ENCODE peak calls at places on chromosomes 11 and 22, in seven cellular contexts. One of them, this sample, is unnamed.

GRCh38 chr11:126090452-126090851 is 27.8 kb upstream of the CDON start:
- DNase-seq in testis: no peak
- DNase-seq in IMR-90: no peak
- DNase-seq in stomach: no peak
- DNase-seq in spleen: peak; percentile 31
- DNase-seq in heart left ventricle: no peak
- DNase-seq in prostate gland: no peak
- DNase-seq in this sample: no peak

GRCh38 chr11:116879789-116880402 is 42.5 kb upstream of the APOA1 start:
- DNase-seq in prostate gland: peak; percentile 26
- DNase-seq in heart left ventricle: no peak
- DNase-seq in testis: no peak
- DNase-seq in spleen: no peak
- DNase-seq in stomach: no peak
- DNase-seq in IMR-90: peak; percentile 85
- DNase-seq in this sample: no peak

GRCh38 chr11:72584293-72584921 is 89.8 kb downstream of the PDE2A start:
- DNase-seq in heart left ventricle: peak; percentile 62
- DNase-seq in prostate gland: no peak
- DNase-seq in spleen: peak; percentile 92
- DNase-seq in IMR-90: peak; percentile 18
- DNase-seq in testis: peak; percentile 69
- DNase-seq in stomach: peak; percentile 48
- DNase-seq in this sample: peak; percentile 79

GRCh38 chr22:35883028-35883620 is 145.5 kb downstream of the RBFOX2 start:
- DNase-seq in stomach: no peak
- DNase-seq in IMR-90: peak; percentile 55
- DNase-seq in testis: no peak
- DNase-seq in spleen: no peak
- DNase-seq in heart left ventricle: no peak
- DNase-seq in prostate gland: no peak
- DNase-seq in this sample: peak; percentile 45

GRCh38 chr11:79119491-79120284 is 321.1 kb downstream of the TENM4 start:
- DNase-seq in IMR-90: no peak
- DNase-seq in testis: peak; percentile 84
- DNase-seq in spleen: no peak
- DNase-seq in prostate gland: no peak
- DNase-seq in stomach: no peak
- DNase-seq in heart left ventricle: no peak
- DNase-seq in this sample: no peak

GRCh38 chr11:72012897-72013721 is 14.4 kb downstream of the IL18BP start:
- DNase-seq in IMR-90: peak; percentile 17
- DNase-seq in prostate gland: peak; percentile 79
- DNase-seq in heart left ventricle: peak; percentile 74
- DNase-seq in spleen: no peak
- DNase-seq in stomach: peak; percentile 85
- DNase-seq in testis: peak; percentile 84
- DNase-seq in this sample: peak; percentile 64

GRCh38 chr11:44593194-44593593 is 27.7 kb downstream of the CD82 start:
- DNase-seq in prostate gland: no peak
- DNase-seq in stomach: no peak
- DNase-seq in heart left ventricle: no peak
- DNase-seq in IMR-90: no peak
- DNase-seq in testis: no peak
- DNase-seq in spleen: no peak
- DNase-seq in this sample: no peak

GRCh38 chr11:2088746-2089535 is 50.2 kb downstream of the IGF2 start:
- DNase-seq in testis: peak; percentile 7
- DNase-seq in stomach: peak; percentile 10
- DNase-seq in prostate gland: no peak
- DNase-seq in spleen: no peak
- DNase-seq in IMR-90: no peak
- DNase-seq in heart left ventricle: no peak
- DNase-seq in this sample: no peak

GRCh38 chr22:38524434-38524833 is 18.3 kb upstream of the DDX17 start:
- DNase-seq in stomach: no peak
- DNase-seq in spleen: no peak
- DNase-seq in IMR-90: no peak
- DNase-seq in heart left ventricle: no peak
- DNase-seq in prostate gland: no peak
- DNase-seq in testis: no peak
- DNase-seq in this sample: no peak

GRCh38 chr11:128859563-128860441 is 7.3 kb downstream of the KCNJ1 start:
- DNase-seq in heart left ventricle: peak; percentile 61
- DNase-seq in prostate gland: peak; percentile 19
- DNase-seq in IMR-90: peak; percentile 47
- DNase-seq in testis: peak; percentile 95
- DNase-seq in spleen: peak; percentile 96
- DNase-seq in stomach: peak; percentile 84
- DNase-seq in this sample: peak; percentile 89

GRCh38 chr11:78417175-78417887 is at the start of gene GAB2:
- DNase-seq in heart left ventricle: peak; percentile 40
- DNase-seq in spleen: peak; percentile 92
- DNase-seq in stomach: peak; percentile 51
- DNase-seq in IMR-90: no peak
- DNase-seq in testis: no peak
- DNase-seq in prostate gland: no peak
- DNase-seq in this sample: peak; percentile 44

GRCh38 chr11:72195921-72196320 is 4.0 kb downstream of the FOLR1 start:
- DNase-seq in prostate gland: no peak
- DNase-seq in testis: no peak
- DNase-seq in heart left ventricle: no peak
- DNase-seq in spleen: no peak
- DNase-seq in IMR-90: no peak
- DNase-seq in stomach: no peak
- DNase-seq in this sample: no peak

GRCh38 chr11:126963603-126964353 is 36.8 kb downstream of the KIRREL3 start:
- DNase-seq in testis: no peak
- DNase-seq in stomach: no peak
- DNase-seq in IMR-90: peak; percentile 43
- DNase-seq in spleen: no peak
- DNase-seq in heart left ventricle: no peak
- DNase-seq in prostate gland: no peak
- DNase-seq in this sample: no peak

GRCh38 chr22:39938509-39938908 is 21.7 kb upstream of the TMA7B start:
- DNase-seq in IMR-90: no peak
- DNase-seq in prostate gland: no peak
- DNase-seq in heart left ventricle: no peak
- DNase-seq in testis: no peak
- DNase-seq in stomach: no peak
- DNase-seq in spleen: no peak
- DNase-seq in this sample: no peak

GRCh38 chr11:75582935-75583709 is 21.1 kb downstream of the SERPINH1 start:
- DNase-seq in spleen: peak; percentile 91
- DNase-seq in testis: peak; percentile 60
- DNase-seq in stomach: peak; percentile 46
- DNase-seq in IMR-90: peak; percentile 66
- DNase-seq in heart left ventricle: peak; percentile 78
- DNase-seq in prostate gland: no peak
- DNase-seq in this sample: peak; percentile 75
- TF ChIP-seq POLR2A in spleen: no peak
- TF ChIP-seq POLR2A in testis: peak; percentile 5
- TF ChIP-seq POLR2A in stomach: no peak
- TF ChIP-seq POLR2A in IMR-90: peak; percentile 53
- TF ChIP-seq POLR2A in heart left ventricle: peak; percentile 48
- TF ChIP-seq POLR2A in prostate gland: no peak
- TF ChIP-seq POLR2A in this sample: peak; percentile 48

GRCh38 chr22:28442951-28443876 is 236.4 kb downstream of the TTC28 start:
- DNase-seq in IMR-90: peak; percentile 76
- DNase-seq in spleen: peak; percentile 78
- DNase-seq in prostate gland: peak; percentile 68
- DNase-seq in heart left ventricle: peak; percentile 75
- DNase-seq in testis: peak; percentile 87
- DNase-seq in stomach: peak; percentile 62
- DNase-seq in this sample: peak; percentile 71
- TF ChIP-seq POLR2A in IMR-90: no peak
- TF ChIP-seq POLR2A in spleen: no peak
- TF ChIP-seq POLR2A in prostate gland: no peak
- TF ChIP-seq POLR2A in heart left ventricle: no peak
- TF ChIP-seq POLR2A in testis: no peak
- TF ChIP-seq POLR2A in stomach: peak; percentile 50
- TF ChIP-seq POLR2A in this sample: peak; percentile 67

DNA sequence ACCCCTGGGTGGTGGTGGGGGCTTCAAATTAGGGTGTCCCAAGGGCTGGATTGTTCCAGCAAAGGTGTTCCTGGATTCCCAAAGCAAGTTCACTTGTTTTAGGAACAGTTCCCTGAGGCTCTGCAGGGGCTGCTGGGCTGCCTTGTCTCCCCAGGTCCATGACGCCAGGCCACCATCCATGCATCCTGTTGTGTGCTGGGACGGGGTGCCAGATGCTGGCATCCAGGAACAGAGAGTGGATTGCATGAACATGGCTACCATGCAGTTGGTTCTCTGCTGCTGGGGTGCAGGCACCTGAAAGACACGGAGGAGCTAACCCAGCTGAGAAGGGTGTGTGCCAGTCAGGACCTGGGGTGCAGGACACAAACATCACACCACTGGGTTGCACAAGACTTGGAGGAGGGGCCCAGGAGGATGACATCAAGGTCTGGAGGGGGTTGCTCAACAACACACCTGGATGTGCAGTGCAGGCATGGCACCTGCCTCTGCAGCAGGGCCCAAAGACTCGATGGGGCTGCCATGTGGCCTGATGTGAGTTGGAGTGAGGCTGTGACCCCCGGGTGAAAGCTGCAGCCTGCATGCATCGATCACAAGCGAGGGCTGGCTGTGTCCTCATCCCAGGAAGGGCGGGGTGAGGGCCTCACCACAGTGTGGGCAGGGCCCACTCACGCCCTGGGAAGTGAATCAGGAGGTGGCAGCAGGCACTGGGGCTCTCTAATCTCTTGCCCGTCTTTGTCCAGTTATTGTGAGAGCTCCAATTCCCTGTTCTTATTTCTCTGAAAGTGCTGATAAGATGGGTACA is 74.0 kb upstream of the CLDN5 start:
- DNase-seq in stomach: no peak
- DNase-seq in spleen: peak; percentile 69
- DNase-seq in heart left ventricle: no peak
- DNase-seq in IMR-90: no peak
- DNase-seq in testis: no peak
- DNase-seq in prostate gland: no peak
- DNase-seq in this sample: no peak
- TF ChIP-seq POLR2A in stomach: no peak
- TF ChIP-seq POLR2A in spleen: no peak
- TF ChIP-seq POLR2A in heart left ventricle: no peak
- TF ChIP-seq POLR2A in IMR-90: no peak
- TF ChIP-seq POLR2A in testis: no peak
- TF ChIP-seq POLR2A in prostate gland: no peak
- TF ChIP-seq POLR2A in this sample: no peak

GRCh38 chr22:37242395-37242918 is 1.6 kb downstream of the RAC2 start:
- DNase-seq in stomach: peak; percentile 74
- DNase-seq in heart left ventricle: peak; percentile 64
- DNase-seq in prostate gland: no peak
- DNase-seq in IMR-90: peak; percentile 38
- DNase-seq in spleen: peak; percentile 97
- DNase-seq in testis: peak; percentile 47
- DNase-seq in this sample: peak; percentile 69
- TF ChIP-seq POLR2A in stomach: no peak
- TF ChIP-seq POLR2A in heart left ventricle: no peak
- TF ChIP-seq POLR2A in prostate gland: no peak
- TF ChIP-seq POLR2A in IMR-90: no peak
- TF ChIP-seq POLR2A in spleen: peak; percentile 37
- TF ChIP-seq POLR2A in testis: no peak
- TF ChIP-seq POLR2A in this sample: no peak

DNA sequence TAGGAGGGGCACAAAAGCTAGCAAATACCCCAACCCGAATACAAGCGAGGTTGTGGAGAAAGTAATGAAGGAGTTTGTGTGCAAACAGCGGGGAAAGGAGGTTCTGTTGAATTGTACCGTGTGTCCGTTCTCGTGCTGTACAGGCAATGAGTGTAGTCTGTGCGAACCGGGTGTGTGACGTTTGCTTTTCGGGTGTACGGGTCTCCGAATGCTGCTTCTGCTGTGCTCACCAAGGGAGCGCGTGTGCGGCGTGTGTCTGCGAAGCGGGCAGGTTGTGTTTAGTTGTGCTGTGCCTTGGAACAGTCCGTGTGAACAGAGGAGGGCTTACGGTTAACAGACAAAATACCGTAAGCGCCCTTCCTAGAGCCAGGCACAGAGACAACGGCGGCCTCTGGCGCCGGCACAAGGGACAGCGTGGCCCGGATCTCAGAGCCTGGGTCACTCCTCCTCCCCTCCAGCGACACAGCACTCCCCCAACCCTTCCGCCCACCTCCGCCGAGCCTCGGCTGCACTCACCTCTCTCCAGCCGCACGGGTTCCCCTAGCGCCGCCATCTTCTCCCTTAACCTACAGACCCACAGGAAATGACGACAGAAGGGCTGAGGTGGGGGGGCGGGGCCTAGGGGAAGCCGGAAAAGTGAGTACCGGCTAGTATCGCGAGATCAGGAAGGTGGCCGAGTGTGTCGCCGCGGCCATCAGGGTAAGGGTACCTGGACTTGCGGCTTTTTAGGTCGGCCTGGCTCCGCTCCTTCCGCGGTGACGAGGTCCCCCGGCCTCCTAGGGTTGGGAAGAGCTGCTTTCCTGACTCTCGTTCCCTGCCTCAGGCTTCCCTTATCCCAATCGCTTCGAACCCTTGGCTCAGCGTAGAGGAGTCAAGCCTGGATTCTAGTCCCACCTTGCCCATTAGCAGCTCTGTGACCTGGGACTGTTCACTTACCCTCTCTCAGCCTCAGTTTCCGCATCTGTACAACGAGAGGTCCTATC is at the start of gene LIN7C:
- DNase-seq in spleen: peak; percentile 98
- DNase-seq in testis: peak; percentile 98
- DNase-seq in IMR-90: peak; percentile 92
- DNase-seq in prostate gland: peak; percentile 96
- DNase-seq in heart left ventricle: peak; percentile 97
- DNase-seq in stomach: peak; percentile 97
- DNase-seq in this sample: peak; percentile 98
- TF ChIP-seq POLR2A in spleen: peak; percentile 49
- TF ChIP-seq POLR2A in testis: peak; percentile 75
- TF ChIP-seq POLR2A in IMR-90: peak; percentile 95
- TF ChIP-seq POLR2A in prostate gland: peak; percentile 87
- TF ChIP-seq POLR2A in heart left ventricle: peak; percentile 91
- TF ChIP-seq POLR2A in stomach: peak; percentile 93
- TF ChIP-seq POLR2A in this sample: peak; percentile 96

DNA sequence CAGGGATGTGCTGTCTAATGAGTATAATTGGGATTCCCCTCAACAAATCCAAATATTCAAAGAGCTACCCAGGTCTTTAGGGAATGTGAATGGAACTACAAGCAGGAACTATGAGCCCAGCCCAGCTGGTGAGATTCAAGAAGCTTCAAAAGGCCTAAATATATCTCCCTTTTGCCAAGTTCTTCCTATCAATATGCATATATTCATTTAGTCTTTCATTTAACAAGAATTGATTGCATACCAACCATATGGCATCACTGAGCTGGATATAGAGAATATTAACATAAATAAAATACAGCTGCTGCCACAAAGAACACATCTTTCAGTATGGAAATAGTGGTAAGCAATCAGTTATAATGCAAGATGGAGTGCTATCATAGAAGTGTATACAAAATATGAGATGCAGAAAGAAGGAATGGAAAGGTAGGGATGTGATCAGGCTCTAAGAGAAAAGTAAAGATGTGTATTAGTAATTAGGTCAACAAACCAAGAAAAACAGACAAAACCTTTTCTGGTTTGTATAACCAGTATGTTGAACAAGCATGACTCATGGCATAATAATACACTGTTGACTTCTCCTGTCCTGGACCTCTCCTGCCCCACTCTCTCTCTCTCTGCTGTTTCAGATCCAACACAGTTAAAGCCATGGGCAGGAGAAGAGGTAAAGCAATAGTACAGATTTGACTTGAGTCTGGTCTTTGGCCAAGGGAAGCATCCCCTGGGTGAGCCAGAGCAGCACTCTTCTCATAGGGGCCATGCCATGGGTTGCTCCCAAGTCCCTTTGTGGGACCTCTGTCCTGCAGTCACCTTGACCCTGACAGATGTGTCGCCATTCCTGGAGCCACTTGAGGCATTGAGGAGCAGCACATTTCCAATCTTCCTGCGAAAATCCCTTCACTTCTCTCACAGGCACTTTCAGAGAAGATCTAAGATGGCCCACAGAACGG is 58.6 kb upstream of the PRSS23 start:
- DNase-seq in stomach: no peak
- DNase-seq in spleen: no peak
- DNase-seq in prostate gland: no peak
- DNase-seq in heart left ventricle: no peak
- DNase-seq in testis: no peak
- DNase-seq in IMR-90: peak; percentile 95
- DNase-seq in this sample: no peak
- TF ChIP-seq POLR2A in stomach: no peak
- TF ChIP-seq POLR2A in spleen: no peak
- TF ChIP-seq POLR2A in prostate gland: no peak
- TF ChIP-seq POLR2A in heart left ventricle: no peak
- TF ChIP-seq POLR2A in testis: no peak
- TF ChIP-seq POLR2A in IMR-90: no peak
- TF ChIP-seq POLR2A in this sample: no peak

This sample was measured in body of pancreas.